ENCODE peak calls at places on chromosomes 11 and 22, in nine cellular contexts. Z is HCT116, O is A549, Y is transverse colon, G is IMR-90, D is adrenal gland, E is ovary, U is heart left ventricle, F is spleen. Q is an unnamed sample. For H3K4me1, the result is how much of the 10 kb centered on the place peaks cover.

GRCh38 chr11:63022422-63022821 is 6.8 kb upstream of the SLC22A8 start:
- DNase-seq in Z (no peak), O (no peak), Y (no peak), G (no peak), D (no peak), E (no peak), U (no peak), F (no peak), Q (no peak)

GRCh38 chr11:68843703-68844312 is 2.1 kb upstream of the CPT1A start:
- DNase-seq in Z (peak), O (no peak), Y (peak), G (no peak), D (peak), E (peak), U (peak), F (peak), Q (peak)

GRCh38 chr11:34343153-34343552 is 14.7 kb downstream of the ABTB2 start:
- DNase-seq in Z (no peak), O (no peak), Y (no peak), G (peak), D (no peak), E (no peak), U (no peak), F (no peak), Q (no peak)

GRCh38 chr11:32198053-32198452 is 107.2 kb downstream of the RCN1 start:
- DNase-seq in Z (no peak), O (no peak), Y (no peak), G (no peak), D (no peak), E (no peak), U (no peak), F (no peak), Q (no peak)

GRCh38 chr11:76654310-76654851 is 16.2 kb downstream of the LRRC32 start:
- DNase-seq in Z (no peak), O (no peak), Y (peak), G (peak), D (no peak), E (peak), U (peak), F (no peak), Q (peak)

GRCh38 chr22:25478573-25478972 is 85.9 kb upstream of the GRK3 start:
- DNase-seq in Z (no peak), O (no peak), Y (no peak), G (no peak), D (no peak), E (no peak), U (no peak), F (no peak), Q (no peak)

GRCh38 chr11:90912631-90913030 is 689.8 kb upstream of the CHORDC1 start:
- DNase-seq in Z (no peak), O (no peak), Y (no peak), G (no peak), D (no peak), E (no peak), U (no peak), F (no peak), Q (no peak)

GRCh38 chr11:134642206-134642605 is 230.2 kb upstream of the B3GAT1 start:
- DNase-seq in Z (no peak), O (no peak), Y (no peak), G (no peak), D (no peak), E (no peak), U (no peak), F (no peak), Q (peak)

GRCh38 chr22:40326905-40327735 is 19.2 kb upstream of the ADSL start:
- DNase-seq in Z (no peak), O (no peak), Y (no peak), G (peak), D (no peak), E (no peak), U (no peak), F (no peak), Q (no peak)

GRCh38 chr11:12862761-12863469 is 146.2 kb upstream of the RASSF10 start:
- DNase-seq in Z (no peak), O (no peak), Y (peak), G (peak), D (no peak), E (peak), U (no peak), F (no peak), Q (peak)

GRCh38 chr22:21587803-21588611 is 20.5 kb downstream of the UBE2L3 start:
- DNase-seq in Z (no peak), O (no peak), Y (peak), G (peak), D (no peak), E (no peak), U (no peak), F (no peak), Q (no peak)

GRCh38 chr11:110148775-110149744 is 55.9 kb downstream of the ZC3H12C start:
- DNase-seq in Z (peak), O (peak), Y (no peak), G (peak), D (no peak), E (no peak), U (no peak), F (no peak), Q (no peak)

GRCh38 chr11:126702987-126703386 is 297.6 kb downstream of the KIRREL3 start:
- DNase-seq in Z (no peak), O (no peak), Y (no peak), G (no peak), D (peak), E (no peak), U (peak), F (no peak), Q (no peak)

GRCh38 chr11:126698576-126698975 is 302.0 kb downstream of the KIRREL3 start:
- DNase-seq in Z (no peak), O (no peak), Y (no peak), G (no peak), D (no peak), E (no peak), U (no peak), F (no peak), Q (no peak)

GRCh38 chr11:126701555-126701897 is 299.0 kb downstream of the KIRREL3 start:
- DNase-seq in Z (no peak), O (no peak), Y (no peak), G (no peak), D (no peak), E (no peak), U (no peak), F (no peak), Q (no peak)

GRCh38 chr11:126702165-126702738 is 298.3 kb downstream of the KIRREL3 start:
- DNase-seq in Z (no peak), O (no peak), Y (no peak), G (peak), D (no peak), E (no peak), U (no peak), F (no peak), Q (no peak)

DNA sequence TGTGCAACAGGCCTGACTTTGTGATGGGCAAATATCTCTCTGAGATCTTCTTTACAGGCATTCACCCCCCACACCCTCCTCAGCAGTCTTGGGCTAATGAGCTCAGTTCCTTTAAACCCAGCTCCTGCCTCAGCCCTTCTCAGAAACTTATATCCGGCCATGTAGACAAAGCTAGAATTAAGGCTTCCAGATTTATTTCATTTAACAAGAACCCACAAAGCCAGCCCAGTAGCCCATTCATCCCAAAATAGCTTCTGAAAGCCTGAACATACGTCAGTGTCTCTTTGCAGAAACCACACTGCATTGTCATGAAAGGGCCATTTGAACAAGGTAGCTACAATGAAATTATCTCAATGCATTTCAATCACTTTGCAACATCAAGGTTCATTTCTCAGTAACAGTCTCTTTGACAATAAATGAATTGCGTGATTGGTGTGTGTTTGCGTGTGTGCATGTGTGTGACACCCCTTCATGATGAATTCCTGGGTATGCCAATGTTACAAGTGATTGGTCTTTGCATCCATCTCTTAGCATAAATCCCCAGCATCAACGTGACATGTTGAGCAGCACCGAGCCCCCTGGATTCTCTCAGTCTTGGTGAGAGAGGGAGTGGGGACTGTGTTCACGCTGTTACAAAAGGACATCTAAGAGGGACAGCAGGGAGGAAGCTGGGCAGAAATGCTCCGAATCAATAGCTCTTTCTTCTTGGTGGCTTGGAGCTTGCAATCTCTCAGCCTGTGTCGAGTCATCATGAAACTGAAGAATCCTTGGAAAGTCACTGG is 299.6 kb downstream of the KIRREL3 start:
- DNase-seq in Z (no peak), O (no peak), Y (no peak), G (peak), D (no peak), E (no peak), U (no peak), F (no peak), Q (no peak)
- H3K4me1 ChIP-seq in Z (under half), O (under half), Y (under half), G (under half), D (under half), E (under half), U (under half), F (under half), Q (under half)

DNA sequence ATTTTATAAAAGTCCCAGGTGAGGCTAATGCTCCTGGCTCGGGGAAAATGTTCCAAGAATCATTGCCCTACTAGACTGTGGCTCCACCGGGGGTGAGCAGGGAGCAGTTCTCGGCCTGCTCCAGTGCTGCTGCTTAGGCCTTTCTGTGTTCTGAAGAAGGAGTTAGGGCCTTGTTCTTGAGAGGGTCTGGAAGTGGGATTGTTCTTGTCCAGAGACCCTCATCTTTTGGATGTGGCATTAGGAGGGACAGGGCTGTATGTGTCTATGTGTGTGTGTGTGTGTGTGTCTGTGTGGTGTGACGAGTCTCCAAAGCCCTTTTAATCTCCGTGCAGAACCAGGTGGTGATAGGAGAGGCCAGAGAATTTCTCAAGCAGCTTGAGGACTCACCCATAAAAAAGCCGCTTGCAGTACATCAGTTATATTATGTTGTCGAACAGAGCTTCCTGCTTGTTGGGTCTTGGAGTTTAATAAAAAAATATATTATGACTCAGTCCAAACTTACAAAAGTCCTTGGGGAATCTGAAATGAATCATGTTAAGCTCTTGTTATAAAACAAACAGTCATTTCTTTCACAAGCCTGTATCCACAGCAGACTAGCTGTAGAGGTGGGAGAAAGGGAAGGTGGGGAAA is 196.5 kb downstream of the TENM4 start:
- DNase-seq in Z (no peak), O (peak), Y (no peak), G (peak), D (peak), E (no peak), U (no peak), F (no peak), Q (no peak)
- H3K27ac ChIP-seq in Z (no peak), O (peak), Y (peak), G (peak), D (no peak), E (peak), U (peak), F (no peak), Q (peak)

GRCh38 chr22:44182591-44183588 is 2.2 kb downstream of the PARVG start:
- DNase-seq in Z (no peak), O (no peak), Y (peak), G (no peak), D (peak), E (no peak), U (peak), F (peak), Q (peak)
- TF ChIP-seq POLR2A in Z (no peak), O (no peak), Y (peak), G (no peak), D (no peak), E (no peak), U (no peak), F (no peak), Q (no peak)

GRCh38 chr11:6438979-6439571 is 1.7 kb downstream of the HPX start:
- DNase-seq in Z (peak), O (peak), Y (peak), G (peak), D (peak), E (no peak), U (peak), F (no peak), Q (no peak)
- H3K4me1 ChIP-seq in Z (under half), O (under half), Y (under half), G (under half), D (under half), E (under half), U (under half), F (under half), Q (under half)

DNA sequence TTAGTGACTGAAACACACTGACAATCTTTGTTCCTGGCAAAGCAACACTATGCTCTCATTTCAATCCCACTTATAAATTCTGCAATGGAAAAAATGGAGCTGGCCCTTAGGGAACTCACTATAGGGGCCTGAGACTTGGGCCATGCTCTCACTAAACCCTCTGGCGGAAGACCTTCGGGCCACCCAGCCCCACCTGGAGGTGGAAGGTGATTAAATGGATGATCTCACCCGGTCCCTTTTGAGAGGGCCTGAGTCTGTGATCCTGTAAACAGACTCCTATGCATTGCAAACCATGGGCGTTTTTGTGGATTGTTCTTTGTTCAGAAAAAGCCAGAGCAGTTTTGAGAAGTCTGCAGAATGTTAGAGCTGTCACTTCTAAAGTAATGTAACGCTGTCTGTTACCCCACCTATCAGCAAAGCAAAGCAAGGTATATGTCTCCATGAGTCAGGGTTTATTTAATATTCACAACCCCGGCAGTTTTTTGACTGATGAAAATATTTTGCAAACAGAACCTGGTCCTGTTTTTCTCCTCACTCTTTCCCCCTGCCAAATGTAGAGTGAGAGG is 17.1 kb upstream of the CDON start:
- DNase-seq in Z (no peak), O (no peak), Y (no peak), G (no peak), D (no peak), E (no peak), U (no peak), F (no peak), Q (no peak)
- H3K27ac ChIP-seq in Z (no peak), O (peak), Y (peak), G (no peak), D (no peak), E (no peak), U (no peak), F (no peak), Q (peak)

Q was measured in sigmoid colon.